ENCODE peak calls at places on chromosomes 3 and 15, in seven cellular contexts. Q is neural crest cell, L is T-helper 9 cell, S is NCI-H1694 treated with DMSO at 0.1 percent for 48 hours, M is mesothelial cell of epicardium, K is EH, V is adipocyte. W is an unnamed sample.

GRCh38 chr3:110413807-110414748 is 657.5 kb upstream of the NECTIN3 start:
- DNase-seq in L (no peak), M (no peak), K (peak), S (no peak), V (peak), Q (no peak), W (peak)

GRCh38 chr15:98649996-98650870 is 1.9 kb downstream of the IGF1R start:
- DNase-seq in Q (peak), S (no peak), M (peak), L (peak), K (peak), V (peak), W (peak)

GRCh38 chr3:98884675-98885371 is 16.7 kb downstream of the DCBLD2 start:
- DNase-seq in L (no peak), S (no peak), K (peak), Q (no peak), M (no peak), V (peak), W (no peak)

GRCh38 chr15:31344824-31345605 is 18.4 kb downstream of the KLF13 start:
- DNase-seq in L (no peak), M (no peak), K (no peak), Q (no peak), S (no peak), V (no peak), W (no peak)

GRCh38 chr3:63912768-63913588 is 795 bp upstream of the SCAANT1 start:
- DNase-seq in V (peak), Q (no peak), M (peak), K (peak), S (no peak), L (peak), W (peak)

GRCh38 chr3:124258057-124258500 is 266.2 kb upstream of the ROPN1 start:
- DNase-seq in K (peak), L (no peak), M (no peak), V (peak), Q (no peak), S (no peak), W (no peak)

GRCh38 chr3:20451170-20451569 is 265.2 kb upstream of the SGO1 start:
- DNase-seq in K (no peak), S (no peak), M (no peak), V (no peak), L (no peak), Q (no peak), W (no peak)

GRCh38 chr3:149771652-149772271 is 19.5 kb upstream of the COMMD2 start:
- DNase-seq in L (peak), V (peak), Q (peak), S (peak), K (peak), M (peak), W (no peak)

GRCh38 chr3:86960551-86960950 is 30.4 kb downstream of the VGLL3 start:
- DNase-seq in Q (no peak), V (no peak), L (no peak), K (peak), S (no peak), M (no peak), W (no peak)

GRCh38 chr3:32457971-32458471 is 44.6 kb downstream of the CMTM6 start:
- DNase-seq in V (no peak), M (no peak), K (no peak), L (peak), Q (no peak), S (no peak), W (no peak)

GRCh38 chr3:198028718-198029117 is 68.7 kb downstream of the LMLN start:
- DNase-seq in V (peak), S (no peak), L (no peak), M (no peak), Q (no peak), K (peak), W (no peak)

GRCh38 chr3:134904796-134905646 is 110.0 kb downstream of the EPHB1 start:
- DNase-seq in Q (no peak), L (no peak), S (no peak), M (no peak), K (no peak), V (no peak), W (no peak)

GRCh38 chr15:93451265-93451664 is 362.3 kb upstream of the RGMA start:
- DNase-seq in Q (no peak), S (no peak), M (no peak), V (no peak), L (no peak), K (no peak), W (no peak)

GRCh38 chr3:46496745-46497555 is 826 bp upstream of the RTP3 start:
- DNase-seq in V (peak), Q (no peak), L (peak), S (no peak), K (peak), M (no peak), W (no peak)

GRCh38 chr3:153601422-153601853 is 439.4 kb downstream of the RAP2B start:
- DNase-seq in S (no peak), M (no peak), V (no peak), L (no peak), Q (no peak), K (no peak), W (no peak)

GRCh38 chr15:41291065-41291631 is 41.2 kb downstream of the OIP5 start:
- DNase-seq in S (no peak), L (no peak), M (no peak), V (no peak), Q (no peak), K (no peak), W (no peak)

GRCh38 chr3:184361932-184362667 is 590 bp downstream of the POLR2H start:
- DNase-seq in L (peak), K (peak), M (peak), V (peak), Q (peak), S (peak), W (peak)

GRCh38 chr3:16740531-16740930 is 135.3 kb upstream of the DAZL start:
- DNase-seq in S (no peak), Q (no peak), V (peak), L (no peak), M (no peak), K (no peak), W (no peak)

GRCh38 chr3:133092676-133093075 is 54.5 kb downstream of the TMEM108 start:
- DNase-seq in M (no peak), Q (no peak), K (no peak), V (no peak), S (no peak), L (no peak), W (no peak)

GRCh38 chr3:183513046-183513706 is 42.3 kb downstream of the KLHL6 start:
- DNase-seq in S (no peak), V (no peak), Q (no peak), K (peak), L (peak), M (no peak), W (no peak)

W was measured in hepatic stellate cell.